ENCODE peak calls at places on chromosomes 16 and 17, in four cellular contexts. N is K562, F is HCT116, D is HepG2. C is an unnamed sample.

GRCh38 chr17:60079401-60079861 is 710 bp upstream of the HEATR6 start:
- DNase-seq in N (peak), F (no peak), D (no peak), C (no peak)

GRCh38 chr17:81665205-81666091 is 957 bp downstream of the OXLD1 start:
- DNase-seq in F (no peak), N (peak), D (peak), C (no peak)

GRCh38 chr16:1710811-1711507 is 5.0 kb downstream of the MAPK8IP3 start:
- DNase-seq in D (peak), N (no peak), F (no peak), C (no peak)

GRCh38 chr16:1259760-1260068 is 3.8 kb downstream of the TPSD1 start:
- DNase-seq in D (no peak), N (no peak), F (no peak), C (no peak)

GRCh38 chr16:85819245-85819644 is 19.8 kb downstream of the COX4I1 start:
- DNase-seq in F (peak), N (peak), D (peak), C (peak)

GRCh38 chr16:74183601-74184365 is 112.8 kb upstream of the PSMD7 start:
- DNase-seq in F (no peak), N (no peak), D (no peak), C (no peak)

GRCh38 chr16:13112639-13113038 is 211.2 kb downstream of the SHISA9 start:
- DNase-seq in D (no peak), F (no peak), N (no peak), C (no peak)

GRCh38 chr17:63751806-63752205 is 10.2 kb upstream of the STRADA start:
- DNase-seq in N (no peak), F (no peak), D (no peak), C (no peak)

GRCh38 chr17:42387663-42388380 is 420 bp downstream of the STAT3 start:
- DNase-seq in N (peak), F (no peak), D (no peak), C (peak)

GRCh38 chr16:69179255-69180010 is 7.5 kb upstream of the SNTB2 start:
- DNase-seq in D (peak), F (no peak), N (no peak), C (no peak)

GRCh38 chr16:50246299-50247122 is 19.8 kb upstream of the ADCY7 start:
- DNase-seq in N (no peak), F (no peak), D (no peak), C (no peak)

GRCh38 chr16:15654591-15654990 is 4.5 kb downstream of the NDE1 start:
- DNase-seq in N (no peak), F (no peak), D (no peak), C (no peak)

GRCh38 chr17:38703742-38704644 is 1.1 kb upstream of the MLLT6 start:
- DNase-seq in N (peak), F (peak), D (peak), C (peak)

GRCh38 chr16:67254809-67255552 is 6.2 kb downstream of the SLC9A5 start:
- DNase-seq in N (peak), F (no peak), D (no peak), C (no peak)

GRCh38 chr16:31134625-31135534 is 647 bp downstream of the PRSS8 start:
- DNase-seq in F (no peak), D (no peak), N (peak), C (peak)

GRCh38 chr16:88973007-88973410 is 4.0 kb downstream of the CBFA2T3 start:
- DNase-seq in F (no peak), N (peak), D (no peak), C (no peak)

GRCh38 chr17:45438931-45439610 is 6.4 kb upstream of the ARHGAP27 start:
- DNase-seq in N (no peak), D (no peak), F (no peak), C (no peak)

GRCh38 chr17:21129023-21129681 is 2.4 kb downstream of the DHRS7B start:
- DNase-seq in D (peak), F (no peak), N (no peak), C (no peak)

GRCh38 chr16:61544165-61544564 is 492.1 kb downstream of the CDH8 start:
- DNase-seq in F (no peak), N (no peak), D (no peak), C (no peak)

GRCh38 chr16:73016488-73016830 is 31.5 kb downstream of the ZFHX3 start:
- DNase-seq in N (no peak), D (no peak), F (no peak), C (no peak)

GRCh38 chr16:21646721-21647561 is 5.5 kb downstream of the IGSF6 start:
- DNase-seq in D (no peak), F (no peak), N (no peak), C (no peak)

GRCh38 chr16:58882292-58882691 is 148.2 kb upstream of the GOT2 start:
- DNase-seq in D (no peak), N (no peak), F (no peak), C (no peak)

GRCh38 chr16:89596957-89597644 is 16.3 kb upstream of the DPEP1 start:
- DNase-seq in F (no peak), D (no peak), N (no peak), C (peak)

GRCh38 chr16:11155284-11155806 is 100.7 kb downstream of the SOCS1 start:
- DNase-seq in F (no peak), N (peak), D (no peak), C (no peak)

GRCh38 chr17:67779098-67779672 is 46.1 kb upstream of the BPTF start:
- DNase-seq in N (peak), D (peak), F (peak), C (peak)

GRCh38 chr16:54402270-54402669 is 115.7 kb upstream of the IRX3 start:
- DNase-seq in N (no peak), D (no peak), F (no peak), C (no peak)

GRCh38 chr17:81666092-81666341 is 388 bp downstream of the OXLD1 start:
- DNase-seq in F (no peak), N (no peak), D (peak), C (no peak)

GRCh38 chr17:72122668-72123495 is 2.1 kb downstream of the SOX9 start:
- DNase-seq in D (peak), N (no peak), F (no peak), C (no peak)

GRCh38 chr17:80646328-80646727 is 101.7 kb downstream of the RPTOR start:
- DNase-seq in N (no peak), F (no peak), D (no peak), C (no peak)

GRCh38 chr16:74521691-74522090 is 85.2 kb downstream of the GLG1 start:
- DNase-seq in N (no peak), D (no peak), F (no peak), C (no peak)

GRCh38 chr17:73492802-73493139 is 151.5 kb downstream of the SDK2 start:
- DNase-seq in N (no peak), D (no peak), F (no peak), C (no peak)

GRCh38 chr16:88857728-88858339 is 907 bp downstream of the TRAPPC2L start:
- DNase-seq in D (peak), F (peak), N (peak), C (peak)

GRCh38 chr17:50269477-50270429 is 4.5 kb upstream of the TMEM92 start:
- DNase-seq in F (peak), N (peak), D (peak), C (peak)

GRCh38 chr17:72954595-72954994 is 137.9 kb downstream of the SLC39A11 start:
- DNase-seq in N (no peak), F (no peak), D (no peak), C (no peak)

GRCh38 chr17:34730816-34731215 is 151.4 kb downstream of the TMEM132E start:
- DNase-seq in D (no peak), F (no peak), N (no peak), C (no peak)

GRCh38 chr16:57540906-57541753 is 1.3 kb upstream of the ADGRG5 start:
- DNase-seq in F (no peak), N (no peak), D (no peak), C (no peak)

DNA sequence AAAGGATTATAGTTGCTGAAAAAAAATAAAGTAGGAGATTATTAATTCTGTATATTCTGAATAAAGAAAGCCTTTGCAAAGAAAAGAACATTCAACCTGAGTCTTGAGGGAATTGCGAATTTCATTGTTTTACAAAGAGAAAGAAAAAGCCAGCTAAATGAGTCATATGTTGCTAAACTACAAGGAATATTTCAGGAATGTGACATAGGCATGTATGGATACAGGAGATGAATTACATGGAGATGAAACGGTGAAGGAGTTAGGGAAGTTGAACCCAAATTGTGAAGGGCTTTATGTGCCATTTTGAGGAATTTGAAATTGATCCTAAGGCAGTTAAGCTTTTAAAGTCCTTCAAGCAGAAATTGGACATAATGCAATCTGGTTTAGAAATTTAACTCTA is 177.3 kb upstream of the RBL2 start:
- DNase-seq in D (no peak), F (no peak), N (no peak), C (no peak)
- TF ChIP-seq FOSL1 in D (no peak), F (no peak), N (no peak), C (no peak)

GRCh38 chr16:4852221-4852872 is 5.1 kb downstream of the UBN1 start:
- DNase-seq in F (no peak), D (no peak), N (peak), C (no peak)

GRCh38 chr16:4846901-4847773 is at the start of the genes GLYR1 and UBN1:
- DNase-seq in N (peak), D (peak), F (peak), C (peak)

GRCh38 chr16:4850211-4850610 is 2.9 kb downstream of the UBN1 start:
- DNase-seq in D (no peak), N (peak), F (no peak), C (no peak)

GRCh38 chr16:4846503-4846900 is 586 bp downstream of the GLYR1 start:
- DNase-seq in F (no peak), D (peak), N (peak), C (no peak)

DNA sequence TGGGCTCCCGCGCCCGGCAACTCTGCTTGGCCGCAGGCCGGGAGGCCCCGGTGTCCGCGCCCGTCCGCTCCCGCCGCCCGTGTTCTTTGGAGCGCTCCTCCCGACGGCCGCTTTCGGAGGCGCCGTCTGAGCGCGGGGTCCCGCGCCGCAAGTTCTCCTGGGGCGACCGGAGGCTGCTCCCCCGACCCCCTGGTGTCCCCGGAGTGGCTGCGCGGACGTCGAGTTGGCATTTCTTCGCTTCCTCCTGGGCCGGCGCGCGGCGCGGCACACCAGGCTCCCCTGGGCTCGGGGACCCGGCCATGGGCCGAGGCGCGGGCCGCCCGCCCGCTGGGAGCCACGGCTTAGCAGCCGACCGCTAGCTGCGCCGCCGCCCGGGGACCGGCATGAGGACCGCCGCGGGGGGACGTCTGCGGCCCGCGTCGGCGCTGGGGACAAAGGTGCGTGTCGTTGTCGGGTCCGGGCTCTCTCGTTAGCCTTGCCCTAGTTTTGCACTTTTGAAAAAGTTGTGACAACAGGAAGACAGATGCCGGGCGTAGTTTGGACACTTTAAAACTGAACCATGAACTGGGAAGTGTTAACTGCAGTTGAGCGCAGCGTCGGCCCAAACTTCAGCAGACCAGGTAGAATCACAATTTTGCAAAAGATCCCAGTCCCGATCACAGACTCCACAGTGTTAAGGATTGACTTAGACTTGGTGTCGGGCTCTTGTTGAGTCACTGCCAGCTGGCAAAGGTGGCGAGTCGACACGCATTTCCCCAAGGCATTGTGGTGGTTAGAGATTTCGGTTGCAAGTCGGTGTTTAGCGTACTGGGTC is 700 bp downstream of the UBN1 start:
- DNase-seq in N (peak), D (peak), F (no peak), C (no peak)
- TF ChIP-seq FOSL1 in N (no peak), D (peak), F (no peak), C (no peak)

DNA sequence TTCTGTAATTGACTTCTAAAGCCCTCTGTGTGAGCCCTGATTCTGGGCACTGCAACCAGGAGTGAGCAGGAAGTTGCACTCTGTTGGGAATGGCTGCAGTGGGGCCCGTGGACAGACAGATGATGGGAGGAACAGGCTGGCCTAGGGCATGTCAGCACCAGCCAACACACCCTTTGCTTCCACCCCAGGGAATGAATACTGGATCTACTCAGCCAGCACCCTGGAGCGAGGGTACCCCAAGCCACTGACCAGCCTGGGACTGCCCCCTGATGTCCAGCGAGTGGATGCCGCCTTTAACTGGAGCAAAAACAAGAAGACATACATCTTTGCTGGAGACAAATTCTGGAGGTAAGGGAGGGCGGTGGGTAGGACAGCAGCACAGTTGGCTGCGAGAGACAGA is 10.8 kb upstream of the LPCAT2 start:
- DNase-seq in F (no peak), D (no peak), N (no peak), C (peak)
- TF ChIP-seq FOSL1 in F (no peak), D (no peak), N (no peak), C (no peak)

GRCh38 chr17:77257169-77257568 is 116.4 kb downstream of the SEC14L1 start:
- DNase-seq in N (no peak), D (no peak), F (no peak), C (no peak)

GRCh38 chr17:77252736-77253135 is 112.0 kb downstream of the SEC14L1 start:
- DNase-seq in D (no peak), F (no peak), N (no peak), C (no peak)

GRCh38 chr17:77253611-77254051 is 112.9 kb downstream of the SEC14L1 start:
- DNase-seq in N (no peak), D (no peak), F (no peak), C (no peak)

GRCh38 chr17:77256710-77257109 is 115.9 kb downstream of the SEC14L1 start:
- DNase-seq in N (no peak), F (no peak), D (no peak), C (no peak)

GRCh38 chr17:77254961-77255741 is 114.4 kb downstream of the SEC14L1 start:
- DNase-seq in F (peak), N (no peak), D (peak), C (no peak)
- TF ChIP-seq FOSL1 in F (peak), N (no peak), D (peak), C (no peak)

GRCh38 chr17:12867726-12868125 is 78.4 kb downstream of the ARHGAP44 start:
- DNase-seq in D (no peak), N (no peak), F (no peak), C (no peak)
- TF ChIP-seq FOSL1 in D (no peak), N (no peak), F (no peak), C (no peak)

C was measured in H1.